ENCODE peak calls at places on chromosomes 5 and 9, in ten cellular contexts. R is spleen; O is esophagus muscularis mucosa; E is body of pancreas; U is pancreas; P is sigmoid colon; S is CD8-positive, alpha-beta T cell; F is GM23248; Z is neural progenitor cell; H is substantia nigra. I is an unnamed sample.

GRCh38 chr5:64784451-64785025 is 15.8 kb downstream of the CWC27 start:
- DNase-seq in R (peak; percentile 75), O (no peak), E (peak; percentile 82), U (no peak), P (peak; percentile 78), S (peak; percentile 63), F (peak; percentile 88), Z (peak; percentile 89), H (peak; percentile 63), I (peak; percentile 49)

GRCh38 chr9:109341561-109341960 is 20.7 kb upstream of the EPB41L4B start:
- DNase-seq in R (no peak), O (no peak), E (no peak), U (no peak), P (no peak), S (no peak), F (no peak), Z (no peak), H (no peak), I (no peak)

GRCh38 chr5:1493941-1494340 is 29.8 kb downstream of the LPCAT1 start:
- DNase-seq in R (no peak), O (no peak), E (no peak), U (no peak), P (no peak), S (no peak), F (no peak), Z (no peak), H (no peak), I (no peak)

GRCh38 chr5:118981783-118982182 is 6.6 kb downstream of the DTWD2 start:
- DNase-seq in R (no peak), O (no peak), E (no peak), U (no peak), P (no peak), S (no peak), F (no peak), Z (no peak), H (no peak), I (no peak)

GRCh38 chr5:1052076-1052475 is 43.5 kb downstream of the NKD2 start:
- DNase-seq in R (no peak), O (no peak), E (no peak), U (peak; percentile 65), P (no peak), S (no peak), F (no peak), Z (no peak), H (no peak), I (peak; percentile 65)

GRCh38 chr9:38331141-38331540 is 61.4 kb upstream of the ALDH1B1 start:
- DNase-seq in R (no peak), O (no peak), E (no peak), U (no peak), P (no peak), S (no peak), F (no peak), Z (no peak), H (no peak), I (no peak)

GRCh38 chr5:62578540-62578939 is at the start of gene LRRC70:
- DNase-seq in R (no peak), O (no peak), E (no peak), U (no peak), P (no peak), S (no peak), F (peak; percentile 32), Z (peak; percentile 21), H (no peak), I (no peak)

GRCh38 chr5:156589104-156589858 is 260.8 kb upstream of the PPP1R2B start:
- DNase-seq in R (no peak), O (no peak), E (no peak), U (no peak), P (no peak), S (no peak), F (no peak), Z (no peak), H (no peak), I (no peak)

GRCh38 chr5:16492398-16493175 is 27.0 kb upstream of the ZNF622 start:
- DNase-seq in R (no peak), O (no peak), E (peak; percentile 82), U (no peak), P (no peak), S (no peak), F (peak; percentile 93), Z (peak; percentile 8), H (no peak), I (no peak)

GRCh38 chr5:57887851-57888621 is 405.4 kb upstream of the ACTBL2 start:
- DNase-seq in R (no peak), O (no peak), E (peak; percentile 65), U (peak; percentile 28), P (no peak), S (no peak), F (peak; percentile 71), Z (peak; percentile 70), H (no peak), I (no peak)

DNA sequence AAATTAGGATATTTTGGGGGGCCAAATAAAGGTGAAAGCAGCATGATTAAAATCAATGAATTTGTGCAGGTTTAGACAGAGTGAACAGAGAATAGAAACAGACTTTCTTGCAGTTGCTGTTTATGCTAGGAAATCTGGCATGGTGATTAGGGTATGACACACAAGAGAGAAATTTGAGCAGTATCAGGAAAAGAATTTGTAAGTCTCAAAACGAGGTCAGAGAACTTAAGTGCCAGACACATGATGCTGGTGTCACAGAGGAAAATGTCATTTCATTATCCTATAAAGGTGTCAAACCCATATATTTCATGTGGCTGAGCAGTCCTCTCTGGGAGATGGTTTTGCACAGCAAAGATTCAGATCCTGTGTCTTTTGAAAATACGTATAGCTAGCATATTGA is 15.7 kb downstream of the LVRN start:
- DNase-seq in R (no peak), O (no peak), E (no peak), U (no peak), P (no peak), S (no peak), F (peak; percentile 89), Z (no peak), H (no peak), I (no peak)
- H3K27ac ChIP-seq in R (no peak overlapping the region), O (peak overlapping the region; percentile 40), E (no peak overlapping the region), U (no peak overlapping the region), P (no peak overlapping the region), S (no peak overlapping the region), F (peak overlapping the region; percentile 80), Z (no peak overlapping the region), H (no peak overlapping the region), I (no peak overlapping the region)

GRCh38 chr5:142719836-142720330 is 34.0 kb upstream of the FGF1 start:
- DNase-seq in R (no peak), O (no peak), E (no peak), U (no peak), P (no peak), S (no peak), F (no peak), Z (no peak), H (no peak), I (no peak)
- H3K27ac ChIP-seq in R (no peak overlapping the region), O (no peak overlapping the region), E (no peak overlapping the region), U (no peak overlapping the region), P (no peak overlapping the region), S (no peak overlapping the region), F (no peak overlapping the region), Z (no peak overlapping the region), H (no peak overlapping the region), I (no peak overlapping the region)

DNA sequence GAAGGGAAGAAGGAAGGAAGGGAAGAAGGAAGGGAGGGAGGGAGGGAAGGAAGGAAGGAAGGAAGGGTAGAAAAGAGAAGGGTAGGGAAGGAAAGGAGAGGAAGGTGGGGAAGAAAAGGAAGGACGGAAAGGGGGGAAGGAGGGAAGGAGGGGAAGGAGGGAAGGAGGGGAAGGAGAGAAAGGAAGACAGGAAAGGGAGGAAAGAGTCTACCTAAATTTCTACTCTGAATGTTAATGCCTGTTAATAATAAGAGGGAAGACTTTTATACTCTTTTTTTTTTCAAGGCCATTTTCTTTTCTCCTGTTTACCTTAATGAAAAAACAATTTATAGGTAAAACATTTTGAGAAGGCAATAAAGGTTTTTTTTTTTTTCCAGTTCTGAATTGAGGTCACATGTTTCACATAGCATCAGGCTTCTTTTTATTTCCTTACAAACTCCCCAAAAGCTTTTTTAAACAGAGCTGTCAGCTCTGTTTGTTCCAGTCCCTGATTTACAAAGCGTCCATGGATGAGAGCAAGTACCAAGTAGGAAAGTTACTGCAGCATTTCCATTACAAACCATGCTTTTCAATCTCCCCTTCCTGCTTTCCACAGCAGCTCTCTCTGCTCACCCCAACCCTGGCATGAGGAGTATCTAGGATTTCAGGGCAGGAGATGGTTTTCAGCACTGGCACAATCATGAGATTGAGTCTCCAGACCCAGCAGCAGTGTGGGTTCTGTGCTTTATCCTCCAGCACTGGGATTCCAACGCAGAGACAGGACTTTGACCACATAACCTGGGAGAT is 173.9 kb downstream of the GNAQ start:
- DNase-seq in R (no peak), O (no peak), E (no peak), U (no peak), P (no peak), S (no peak), F (no peak), Z (no peak), H (no peak), I (no peak)
- H3K27ac ChIP-seq in R (no peak overlapping the region), O (no peak overlapping the region), E (no peak overlapping the region), U (no peak overlapping the region), P (no peak overlapping the region), S (no peak overlapping the region), F (no peak overlapping the region), Z (no peak overlapping the region), H (no peak overlapping the region), I (no peak overlapping the region)

GRCh38 chr5:127011151-127011550 is 19.2 kb downstream of the MARCHF3 start:
- DNase-seq in R (no peak), O (no peak), E (no peak), U (no peak), P (no peak), S (no peak), F (peak; percentile 98), Z (no peak), H (no peak), I (no peak)
- H3K27ac ChIP-seq in R (no peak overlapping the region), O (no peak overlapping the region), E (no peak overlapping the region), U (no peak overlapping the region), P (no peak overlapping the region), S (no peak overlapping the region), F (peak overlapping the region; percentile 65), Z (no peak overlapping the region), H (no peak overlapping the region), I (no peak overlapping the region)

DNA sequence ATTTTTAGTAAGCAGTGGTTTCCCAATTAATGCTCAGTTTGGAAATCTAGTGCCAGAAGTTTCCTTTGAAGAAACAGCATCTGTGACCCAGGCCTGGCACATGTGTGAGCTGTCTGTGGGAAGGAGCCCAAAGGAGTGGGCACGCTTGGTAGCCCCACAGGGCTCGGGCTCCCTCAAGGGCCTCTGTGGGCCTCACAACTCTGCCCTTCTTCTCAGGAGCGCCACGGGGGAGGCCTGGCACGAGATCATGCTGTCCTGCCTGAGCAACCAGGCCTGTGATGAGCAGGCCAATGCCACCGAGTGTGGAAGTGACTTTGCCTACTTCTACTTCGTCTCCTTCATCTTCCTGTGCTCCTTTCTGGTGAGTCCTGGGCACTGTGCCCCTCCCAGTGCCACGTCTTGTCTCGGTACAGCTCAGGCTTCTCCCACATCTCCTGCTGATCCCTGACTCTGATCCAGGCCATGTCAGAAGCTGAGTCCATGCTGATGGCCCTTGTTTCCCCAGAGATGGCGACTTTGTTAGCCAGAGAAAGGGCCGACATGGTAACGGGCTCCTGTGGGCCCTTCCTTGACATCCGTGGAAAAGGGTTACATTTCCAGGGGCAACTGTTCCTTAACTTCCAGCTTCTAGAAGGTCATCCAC is 200.4 kb downstream of the CACNA1B start:
- DNase-seq in R (peak; percentile 36), O (peak; percentile 88), E (no peak), U (no peak), P (peak; percentile 57), S (no peak), F (no peak), Z (no peak), H (no peak), I (peak; percentile 34)
- H3K27ac ChIP-seq in R (no peak overlapping the region), O (no peak overlapping the region), E (no peak overlapping the region), U (no peak overlapping the region), P (no peak overlapping the region), S (no peak overlapping the region), F (no peak overlapping the region), Z (no peak overlapping the region), H (no peak overlapping the region), I (no peak overlapping the region)

I was measured in kidney.